ENCODE peak calls at places on chromosomes 6 and 20, in nine cellular contexts. D, L, S, A, T, I, Y, J and Q are unnamed samples.

GRCh38 chr20:46128310-46129151 is 10.4 kb downstream of the CD40 start:
- DNase-seq in Y (peak; percentile 48), J (peak; percentile 35), L (no peak), S (no peak), I (no peak), A (peak; percentile 29), T (peak; percentile 47), D (no peak), Q (no peak)

GRCh38 chr6:134351615-134352474 is 33.9 kb upstream of the SGK1 start:
- DNase-seq in D (no peak), I (no peak), S (no peak), Y (no peak), T (no peak), L (no peak), J (no peak), A (no peak), Q (no peak)

GRCh38 chr20:56202493-56203077 is 45.9 kb upstream of the MC3R start:
- DNase-seq in I (no peak), Y (no peak), T (peak; percentile 16), A (no peak), L (no peak), J (peak; percentile 55), D (no peak), S (peak; percentile 11), Q (no peak)

GRCh38 chr20:22312744-22313346 is 271.5 kb downstream of the FOXA2 start:
- DNase-seq in Y (peak; percentile 17), T (peak; percentile 14), D (peak; percentile 23), J (peak; percentile 61), I (no peak), A (peak; percentile 31), L (no peak), S (peak; percentile 2), Q (no peak)

GRCh38 chr20:15564981-15565380 is 1008.3 kb downstream of the KIF16B start:
- DNase-seq in I (no peak), A (no peak), T (no peak), L (no peak), S (no peak), J (no peak), D (no peak), Y (no peak), Q (no peak)

GRCh38 chr20:21577551-21577950 is 63.7 kb upstream of the NKX2-2 start:
- DNase-seq in I (no peak), J (no peak), L (no peak), D (no peak), Y (no peak), S (peak; percentile 1), A (no peak), T (no peak), Q (no peak)

GRCh38 chr20:38854654-38855066 is 49.2 kb downstream of the PPP1R16B start:
- DNase-seq in L (no peak), T (no peak), I (no peak), D (no peak), J (no peak), S (no peak), A (no peak), Y (no peak), Q (no peak)

GRCh38 chr20:57547250-57547649 is 13.7 kb upstream of the PCK1 start:
- DNase-seq in J (peak; percentile 12), T (no peak), I (no peak), Y (no peak), D (peak; percentile 67), A (no peak), L (no peak), S (no peak), Q (no peak)

GRCh38 chr6:47288245-47289090 is 21.2 kb downstream of the TNFRSF21 start:
- DNase-seq in T (no peak), S (no peak), L (no peak), J (no peak), I (no peak), Y (no peak), D (no peak), A (peak; percentile 54), Q (no peak)

GRCh38 chr20:8673116-8673515 is 395.8 kb upstream of the PLCB4 start:
- DNase-seq in J (no peak), A (no peak), D (no peak), T (no peak), S (no peak), L (no peak), I (no peak), Y (no peak), Q (no peak)

GRCh38 chr20:44683263-44684046 is 31.7 kb upstream of the CCN5 start:
- DNase-seq in T (peak; percentile 61), L (peak; percentile 21), J (peak; percentile 74), Y (peak; percentile 43), D (peak; percentile 60), I (peak; percentile 57), S (peak; percentile 52), A (peak; percentile 71), Q (peak; percentile 49)

GRCh38 chr20:24761220-24762065 is 187.6 kb upstream of the CST7 start:
- DNase-seq in A (peak; percentile 15), S (no peak), I (no peak), Y (no peak), T (no peak), L (no peak), D (no peak), J (no peak), Q (no peak)

GRCh38 chr6:38345586-38345985 is 294.1 kb downstream of the BTBD9 start:
- DNase-seq in L (no peak), Y (no peak), D (no peak), J (no peak), S (no peak), A (no peak), I (no peak), T (no peak), Q (no peak)

GRCh38 chr20:37081717-37082289 is 14.0 kb downstream of the RBL1 start:
- DNase-seq in A (no peak), T (no peak), I (no peak), Y (no peak), S (no peak), L (peak; percentile 19), J (no peak), D (no peak), Q (no peak)

GRCh38 chr6:47290124-47290834 is 19.4 kb downstream of the TNFRSF21 start:
- DNase-seq in Y (no peak), D (no peak), S (no peak), J (no peak), T (no peak), L (no peak), A (no peak), I (no peak), Q (no peak)

GRCh38 chr6:134537146-134537555 is 219.2 kb upstream of the SGK1 start:
- DNase-seq in S (peak; percentile 98), T (peak; percentile 68), I (no peak), L (no peak), D (no peak), A (no peak), J (peak; percentile 96), Y (no peak), Q (peak; percentile 97)

GRCh38 chr20:4123537-4124225 is 108.3 kb upstream of the RNF24 start:
- DNase-seq in T (no peak), D (no peak), J (no peak), Y (no peak), A (no peak), I (no peak), L (no peak), S (no peak), Q (no peak)

GRCh38 chr20:61663521-61664425 is 401.9 kb downstream of the TAF4 start:
- DNase-seq in D (no peak), J (no peak), A (no peak), Y (no peak), S (no peak), T (no peak), I (no peak), L (no peak), Q (no peak)

GRCh38 chr6:39686980-39687379 is 38.2 kb downstream of the KIF6 start:
- DNase-seq in I (no peak), L (no peak), T (no peak), S (no peak), J (no peak), D (no peak), A (no peak), Y (no peak), Q (no peak)

GRCh38 chr6:87908978-87909802 is 138.5 kb upstream of the SPACA1 start:
- DNase-seq in A (no peak), L (no peak), Y (no peak), J (peak; percentile 7), T (no peak), D (no peak), I (no peak), S (no peak), Q (no peak)

GRCh38 chr6:150575840-150576239 is 23.8 kb upstream of the PLEKHG1 start:
- DNase-seq in S (no peak), L (no peak), T (no peak), A (no peak), Y (no peak), D (no peak), J (no peak), I (no peak), Q (no peak)

GRCh38 chr20:15576401-15576800 is 996.8 kb downstream of the KIF16B start:
- DNase-seq in A (no peak), L (no peak), I (no peak), D (no peak), J (peak; percentile 51), T (no peak), S (no peak), Y (no peak), Q (no peak)

GRCh38 chr6:135953800-135954199 is 102.3 kb downstream of the PDE7B start:
- DNase-seq in L (no peak), I (no peak), Y (no peak), A (no peak), J (no peak), S (no peak), T (no peak), D (no peak), Q (no peak)

GRCh38 chr6:30101423-30101938 is 11.4 kb downstream of the TRIM31 start:
- DNase-seq in J (peak; percentile 31), I (no peak), Y (no peak), S (no peak), T (no peak), A (no peak), L (no peak), D (no peak), Q (no peak)

GRCh38 chr6:14263881-14264424 is 146.4 kb downstream of the CD83 start:
- DNase-seq in Y (no peak), D (no peak), J (no peak), T (no peak), A (no peak), S (no peak), I (no peak), L (no peak), Q (no peak)

GRCh38 chr6:159435701-159436100 is 257.3 kb downstream of the SOD2 start:
- DNase-seq in J (no peak), T (no peak), Y (no peak), I (no peak), S (no peak), D (no peak), A (no peak), L (no peak), Q (no peak)

GRCh38 chr6:167235005-167235404 is 56.1 kb upstream of the UNC93A start:
- DNase-seq in T (no peak), Y (no peak), L (no peak), S (no peak), I (no peak), D (no peak), A (no peak), J (no peak), Q (no peak)

GRCh38 chr6:77353129-77353528 is 110.2 kb downstream of the HTR1B start:
- DNase-seq in T (no peak), J (no peak), D (no peak), L (no peak), Y (no peak), A (no peak), S (no peak), I (no peak), Q (no peak)